ENCODE peak calls at places on chromosome 1, in eight cellular contexts. J is dermis microvascular lymphatic vessel endothelial cell, Q is H9, W is substantia nigra, L is skeletal muscle cell, G is iPS-NIHi11, H is lower lobe of right lung, T is C1 segment of cervical spinal cord. V is an unnamed sample.

GRCh38 chr1:25675729-25676476 is 59.3 kb downstream of the MAN1C1 start:
- DNase-seq in J (no peak), Q (no peak), W (no peak), L (no peak), G (no peak), H (no peak), T (no peak), V (no peak)

GRCh38 chr1:79264975-79265818 is 258.7 kb upstream of the ADGRL4 start:
- DNase-seq in J (no peak), Q (no peak), W (no peak), L (no peak), G (no peak), H (no peak), T (no peak), V (no peak)

GRCh38 chr1:234541281-234541975 is 62.4 kb upstream of the TARBP1 start:
- DNase-seq in J (no peak), Q (no peak), W (no peak), L (no peak), G (no peak), H (no peak), T (no peak), V (no peak)

GRCh38 chr1:229229137-229229720 is 41.7 kb upstream of the RAB4A start:
- DNase-seq in J (no peak), Q (peak; percentile 76), W (no peak), L (no peak), G (peak; percentile 42), H (no peak), T (no peak), V (no peak)

GRCh38 chr1:58060548-58061170 is 485.9 kb downstream of the OMA1 start:
- DNase-seq in J (no peak), Q (no peak), W (no peak), L (no peak), G (no peak), H (no peak), T (no peak), V (no peak)

GRCh38 chr1:173388352-173388751 is 88.8 kb upstream of the PRDX6 start:
- DNase-seq in J (no peak), Q (no peak), W (no peak), L (no peak), G (no peak), H (no peak), T (no peak), V (no peak)

GRCh38 chr1:101253976-101254660 is 17.3 kb downstream of the S1PR1 start:
- DNase-seq in J (no peak), Q (no peak), W (no peak), L (peak; percentile 58), G (no peak), H (no peak), T (no peak), V (no peak)

GRCh38 chr1:175095069-175095468 is 27.4 kb downstream of the TNN start:
- DNase-seq in J (no peak), Q (no peak), W (no peak), L (no peak), G (no peak), H (no peak), T (no peak), V (no peak)